ENCODE peak calls at places on chromosomes 4 and X, in nine cellular contexts. D is HepG2; X is activated CD4-positive, alpha-beta T cell treated with anti-CD3 and anti-CD28 coated beads for 36 hours; Y is T-cell; P is upper lobe of left lung; E is activated CD8-positive, alpha-beta memory T cell treated with anti-CD3 and anti-CD28 coated beads, Interleukin-2, amount 10 ng/mL, durations not matched to agents 7 days and 5 days; V is activated CD8-positive, alpha-beta T cell treated with anti-CD3 and anti-CD28 coated beads, Interleukin-2, amount 10 ng/mL, durations not matched to agents 7 days and 5 days; A is stimulated activated naive CD8-positive, alpha-beta T cell treated with anti-CD3 and anti-CD28 coated beads, Interleukin-15, amount 100 ng/mL, for 72 hours; W is Right ventricle myocardium superior. L is an unnamed sample.
A peak's percentile ranks its signal among the peaks of the same experiment; 100 is the strongest.

GRCh38 chr4:164819366-164819765 is 57.6 kb upstream of the APELA start:
- ATAC-seq in X (no peak), D (no peak), W (no peak), P (no peak), E (no peak), V (no peak), A (no peak), Y (no peak), L (no peak)

GRCh38 chr4:105059337-105059736 is 87.3 kb upstream of the TET2 start:
- ATAC-seq in Y (no peak), P (peak; percentile 70), D (no peak), V (no peak), E (no peak), A (peak; percentile 48), X (peak; percentile 53), W (no peak), L (peak; percentile 64)

GRCh38 chrX:153643431-153644351 is 3.3 kb upstream of the DUSP9 start:
- ATAC-seq in P (no peak), D (no peak), V (peak; percentile 42), A (no peak), W (no peak), E (peak; percentile 50), Y (peak; percentile 59), X (no peak), L (no peak)

GRCh38 chr4:3420606-3420955 is 21.2 kb upstream of the HGFAC start:
- ATAC-seq in Y (no peak), X (no peak), E (no peak), A (no peak), D (no peak), P (no peak), W (no peak), V (no peak), L (no peak)

GRCh38 chr4:54322817-54323417 is 93.8 kb downstream of the PDGFRA start:
- ATAC-seq in X (peak; percentile 65), E (peak; percentile 23), Y (no peak), D (peak; percentile 98), A (peak; percentile 82), W (peak; percentile 70), P (peak; percentile 74), V (peak; percentile 60), L (peak; percentile 87)

GRCh38 chr4:98662619-98663225 is 4.3 kb upstream of the TSPAN5 start:
- ATAC-seq in A (peak; percentile 35), E (peak; percentile 18), P (no peak), Y (peak; percentile 46), D (no peak), X (peak; percentile 23), V (peak; percentile 26), W (no peak), L (peak; percentile 62)

GRCh38 chr4:112361181-112361791 is 64.1 kb downstream of the ALPK1 start:
- ATAC-seq in P (no peak), D (peak; percentile 84), A (peak; percentile 80), V (no peak), Y (no peak), W (peak; percentile 36), X (peak; percentile 77), E (no peak), L (peak; percentile 32)

GRCh38 chr4:80142396-80143304 is 54.7 kb upstream of the PRDM8 start:
- ATAC-seq in X (no peak), E (no peak), D (no peak), V (no peak), A (no peak), Y (no peak), P (peak; percentile 28), W (no peak), L (no peak)

GRCh38 chr4:155072417-155072816 is 136.0 kb upstream of the NPY2R start:
- ATAC-seq in P (no peak), X (no peak), E (no peak), Y (no peak), D (no peak), A (no peak), V (no peak), W (no peak), L (no peak)

GRCh38 chr4:122700178-122700725 is 32.3 kb upstream of the BBS12 start:
- ATAC-seq in P (no peak), Y (no peak), E (no peak), A (no peak), W (peak; percentile 95), D (peak; percentile 78), V (no peak), X (peak; percentile 8), L (peak; percentile 25)

GRCh38 chr4:153248641-153249198 is 44.5 kb downstream of the TRIM2 start:
- ATAC-seq in W (peak; percentile 46), V (no peak), P (peak; percentile 53), A (peak; percentile 33), E (no peak), D (peak; percentile 72), Y (peak; percentile 12), X (no peak), L (no peak)

GRCh38 chrX:155997436-155997835 is at the start of gene IL9R:
- ATAC-seq in D (no peak), W (no peak), V (peak; percentile 88), X (peak; percentile 96), P (no peak), E (peak; percentile 79), Y (peak; percentile 69), A (peak; percentile 90), L (no peak)

GRCh38 chr4:30269850-30270249 is 450.3 kb upstream of the PCDH7 start:
- ATAC-seq in W (no peak), A (no peak), X (no peak), P (no peak), Y (no peak), D (no peak), V (no peak), E (no peak), L (no peak)

GRCh38 chrX:136600059-136600458 is 47.9 kb upstream of the CD40LG start:
- ATAC-seq in D (no peak), E (no peak), V (no peak), P (no peak), A (no peak), W (no peak), Y (no peak), X (no peak), L (no peak)

GRCh38 chr4:60368986-60369385 is 831.1 kb upstream of the ADGRL3 start:
- ATAC-seq in X (no peak), D (no peak), V (no peak), E (no peak), W (no peak), Y (no peak), A (no peak), P (no peak), L (no peak)

GRCh38 chr4:167101035-167101434 is 133.3 kb downstream of the SPOCK3 start:
- ATAC-seq in X (no peak), W (no peak), V (no peak), Y (no peak), P (no peak), D (no peak), A (no peak), E (no peak), L (no peak)

GRCh38 chrX:107715331-107716044 is 60.1 kb downstream of the TSC22D3 start:
- ATAC-seq in D (no peak), W (no peak), E (no peak), Y (no peak), X (no peak), P (no peak), A (no peak), V (no peak), L (peak; percentile 32)

GRCh38 chr4:10730590-10730989 is 46.0 kb upstream of the CLNK start:
- ATAC-seq in P (no peak), A (peak; percentile 80), V (no peak), X (peak; percentile 60), W (no peak), E (peak; percentile 33), Y (no peak), D (no peak), L (no peak)

GRCh38 chr4:177554966-177555574 is 112.8 kb upstream of the AGA start:
- ATAC-seq in D (no peak), P (no peak), X (no peak), E (no peak), Y (no peak), V (no peak), A (no peak), W (no peak), L (no peak)

GRCh38 chr4:6125103-6125651 is 75.2 kb downstream of the JAKMIP1 start:
- ATAC-seq in W (no peak), P (no peak), Y (no peak), V (peak; percentile 33), D (no peak), A (peak; percentile 30), X (no peak), E (peak; percentile 64), L (no peak)

GRCh38 chrX:33831211-33831610 is 300.9 kb downstream of the FAM47A start:
- ATAC-seq in D (no peak), W (no peak), V (no peak), P (no peak), A (no peak), Y (no peak), E (no peak), X (no peak), L (no peak)

GRCh38 chr4:813900-814299 is 12.0 kb downstream of the CPLX1 start:
- ATAC-seq in P (no peak), X (no peak), W (no peak), V (no peak), D (peak; percentile 80), Y (no peak), E (no peak), A (peak; percentile 49), L (no peak)

GRCh38 chr4:107734120-107734519 is 14.1 kb upstream of the PAPSS1 start:
- ATAC-seq in E (no peak), X (peak; percentile 65), Y (no peak), A (peak; percentile 47), V (no peak), P (no peak), W (no peak), D (peak; percentile 32), L (no peak)

GRCh38 chrX:10157032-10157341 is 212 bp downstream of the CLCN4 start:
- ATAC-seq in E (no peak), W (no peak), X (no peak), D (peak; percentile 11), P (no peak), V (no peak), Y (no peak), A (no peak), L (no peak)

GRCh38 chr4:99633772-99634171 is 23.9 kb downstream of the C4orf54 start:
- ATAC-seq in P (no peak), Y (no peak), X (no peak), W (no peak), E (no peak), V (no peak), A (no peak), D (peak; percentile 41), L (peak; percentile 100)

GRCh38 chr4:5770051-5770450 is 59.0 kb downstream of the EVC start:
- ATAC-seq in X (no peak), D (peak; percentile 35), E (no peak), A (no peak), V (no peak), W (no peak), P (no peak), Y (no peak), L (no peak)

GRCh38 chrX:13203281-13203680 is 116.6 kb downstream of the ATXN3L start:
- ATAC-seq in X (no peak), V (no peak), D (no peak), A (no peak), E (no peak), Y (no peak), P (no peak), W (no peak), L (no peak)

GRCh38 chr4:83266689-83267088 is 17.9 kb downstream of the COQ2 start:
- ATAC-seq in D (no peak), W (no peak), P (no peak), Y (peak; percentile 50), V (peak; percentile 73), E (peak; percentile 75), X (peak; percentile 72), A (peak; percentile 90), L (no peak)

GRCh38 chr4:83240379-83240875 is 44.2 kb downstream of the COQ2 start:
- ATAC-seq in W (peak; percentile 45), A (no peak), P (peak; percentile 66), X (no peak), V (no peak), D (no peak), Y (no peak), E (no peak), L (no peak)

GRCh38 chrX:148457279-148457678 is 43.1 kb upstream of the AFF2 start:
- ATAC-seq in P (no peak), E (no peak), V (no peak), D (no peak), W (no peak), Y (no peak), A (peak; percentile 71), X (no peak), L (no peak)

GRCh38 chr4:82921795-82922194 is 21.3 kb downstream of the THAP9 start:
- ATAC-seq in E (no peak), A (no peak), P (no peak), X (no peak), D (peak; percentile 32), W (no peak), Y (no peak), V (no peak), L (no peak)

L was measured in esophagus mucosa.